ENCODE peak calls at places on chromosomes 12 and 14, in seven cellular contexts. H, Z, G, Q, N, U and W are unnamed samples.

GRCh38 chr12:65825573-65826512 is 1.6 kb downstream of the HMGA2 start:
- DNase-seq in U (no peak), H (peak; percentile 41), Q (no peak), Z (no peak), N (no peak), G (peak; percentile 82), W (peak; percentile 67)

GRCh38 chr12:123114305-123115083 is 36.4 kb downstream of the PITPNM2 start:
- DNase-seq in G (no peak), H (no peak), Z (no peak), U (no peak), N (no peak), Q (no peak), W (peak; percentile 54)

GRCh38 chr12:111368291-111368683 is 608 bp downstream of the PHETA1 start:
- DNase-seq in N (peak; percentile 45), U (no peak), G (no peak), Z (no peak), H (no peak), Q (no peak), W (peak; percentile 18)

GRCh38 chr14:39097159-39097558 is 5.9 kb downstream of the SEC23A start:
- DNase-seq in U (no peak), Q (peak; percentile 90), Z (no peak), N (no peak), H (no peak), G (peak; percentile 71), W (peak; percentile 60)

GRCh38 chr14:49479432-49479831 is 106.7 kb downstream of the RPS29 start:
- DNase-seq in N (no peak), Z (no peak), U (no peak), G (no peak), Q (peak; percentile 33), H (no peak), W (no peak)

GRCh38 chr12:1553987-1554982 is 40.1 kb downstream of the FBXL14 start:
- DNase-seq in G (no peak), Q (no peak), U (peak; percentile 94), Z (no peak), H (no peak), N (no peak), W (no peak)

GRCh38 chr12:127149226-127149964 is 1117.6 kb upstream of the TMEM132C start:
- DNase-seq in Q (no peak), U (no peak), Z (no peak), G (no peak), H (no peak), N (no peak), W (no peak)

GRCh38 chr14:78902010-78902623 is 731.9 kb downstream of the NRXN3 start:
- DNase-seq in N (peak; percentile 4), G (peak; percentile 68), H (peak; percentile 7), Z (no peak), U (no peak), Q (peak; percentile 8), W (peak; percentile 44)

GRCh38 chr14:24337144-24337823 is 2.4 kb upstream of the ADCY4 start:
- DNase-seq in U (no peak), G (no peak), N (no peak), H (no peak), Z (no peak), Q (no peak), W (no peak)

GRCh38 chr12:121934318-121934682 is 15.9 kb downstream of the CFAP251 start:
- DNase-seq in U (no peak), Z (no peak), G (no peak), Q (no peak), N (no peak), H (no peak), W (no peak)

GRCh38 chr12:47803196-47803875 is 16.4 kb downstream of the HDAC7 start:
- DNase-seq in Q (no peak), G (no peak), U (no peak), H (no peak), N (no peak), Z (no peak), W (no peak)

GRCh38 chr12:50242751-50243191 is 40.5 kb downstream of the LIMA1 start:
- DNase-seq in Z (no peak), N (no peak), G (no peak), H (no peak), U (no peak), Q (no peak), W (no peak)

GRCh38 chr12:79897617-79898016 is 37.3 kb downstream of the PPP1R12A start:
- DNase-seq in Z (peak; percentile 16), N (no peak), U (no peak), H (no peak), G (peak; percentile 50), Q (peak; percentile 14), W (no peak)

GRCh38 chr12:53062011-53062961 is 12.4 kb downstream of the TNS2 start:
- DNase-seq in G (no peak), H (no peak), N (no peak), Z (no peak), U (no peak), Q (no peak), W (no peak)

GRCh38 chr14:45868377-45868776 is 615.4 kb upstream of the MIS18BP1 start:
- DNase-seq in G (no peak), N (no peak), U (peak; percentile 94), H (no peak), Q (no peak), Z (no peak), W (no peak)

GRCh38 chr12:57066245-57066644 is 12.3 kb downstream of the NEMP1 start:
- DNase-seq in U (no peak), H (no peak), Q (no peak), G (no peak), N (no peak), Z (no peak), W (no peak)

DNA sequence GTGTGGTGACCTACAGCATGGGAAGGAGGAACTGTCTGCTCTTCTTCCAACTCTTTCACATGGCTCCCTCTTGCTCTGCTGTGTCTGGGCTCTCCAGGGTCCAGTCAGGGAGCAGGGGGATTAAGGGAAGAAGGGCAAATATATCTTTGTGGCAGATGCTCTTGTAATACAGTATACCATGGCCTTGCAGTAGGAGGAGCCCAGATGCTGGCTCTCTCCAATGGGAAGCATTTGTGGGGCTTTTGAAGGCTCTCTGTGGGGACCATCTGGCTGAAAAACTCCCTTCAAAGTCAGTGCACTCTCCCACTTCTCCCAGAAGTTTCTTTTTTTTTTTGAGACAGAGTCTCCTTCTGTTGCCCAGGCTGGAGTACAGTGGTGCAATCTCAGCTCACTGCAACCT is 76.6 kb upstream of the TMPO start:
- DNase-seq in H (no peak), N (no peak), Z (no peak), U (no peak), Q (no peak), G (no peak), W (no peak)
- H2AFZ ChIP-seq in H (no peak overlapping the region), N (no peak overlapping the region), Z (no peak overlapping the region), U (no peak overlapping the region), Q (no peak overlapping the region), G (peak overlapping the region; percentile 78), W (no peak overlapping the region)

DNA sequence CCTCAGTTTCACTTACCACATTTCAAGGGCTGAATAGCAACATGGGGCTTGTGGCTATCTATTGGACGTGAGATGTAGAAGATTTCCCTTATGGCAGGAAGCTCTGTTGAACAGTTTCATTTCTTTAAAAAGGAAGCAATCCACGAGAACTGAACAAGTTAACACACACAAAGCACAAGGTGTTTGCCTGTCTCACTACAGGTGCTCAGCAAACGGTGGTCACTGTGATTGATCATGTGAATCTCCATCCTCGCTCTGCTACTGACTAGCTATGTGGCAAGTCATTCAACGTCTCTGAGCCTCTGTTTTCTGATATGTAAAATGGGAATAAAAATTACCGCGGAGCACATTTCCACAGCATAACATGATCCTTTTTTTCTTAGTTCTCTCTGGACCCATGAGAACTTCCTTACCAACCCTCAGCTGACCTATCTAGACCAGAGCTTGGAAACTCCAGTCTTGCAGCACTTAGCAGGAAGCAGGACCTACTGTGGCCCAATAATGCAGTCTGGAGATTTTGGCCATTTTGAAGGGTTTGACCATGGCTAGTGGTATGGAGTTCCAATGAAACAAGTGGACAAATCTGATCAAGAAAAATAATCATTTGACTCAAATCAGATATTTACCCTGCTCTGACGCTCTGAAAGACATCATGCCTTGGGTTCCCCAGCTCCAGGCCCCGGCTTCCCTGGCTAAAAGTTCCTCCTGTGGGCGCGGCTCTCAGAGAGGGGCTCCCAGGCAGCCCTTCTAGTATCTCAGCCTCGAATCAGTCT is 278.8 kb downstream of the ZFP36L1 start:
- DNase-seq in N (no peak), U (peak; percentile 92), G (no peak), Z (no peak), Q (no peak), H (no peak), W (no peak)
- TF ChIP-seq POLR2AphosphoS5 in N (no peak), U (no peak), G (no peak), Z (no peak), Q (no peak), H (no peak), W (no peak)

DNA sequence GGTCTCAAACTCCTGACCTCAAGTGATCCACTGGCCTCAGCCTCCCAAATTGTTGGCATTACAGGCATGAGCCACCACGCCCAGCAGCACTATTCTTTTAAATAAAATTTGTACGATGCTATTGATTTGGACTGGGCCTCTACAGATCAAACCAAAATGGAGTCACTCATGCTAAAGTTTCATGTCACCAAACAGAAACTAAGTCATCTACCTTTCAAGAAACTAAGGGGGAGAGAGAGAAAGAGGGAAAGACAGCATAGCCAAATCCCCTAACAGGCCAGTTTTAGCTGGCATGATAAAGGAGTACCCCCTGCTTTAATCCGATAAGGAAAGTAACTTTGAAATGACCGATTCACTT is 23.1 kb upstream of the STK38L start:
- DNase-seq in Z (no peak), G (no peak), H (no peak), N (no peak), Q (no peak), U (no peak), W (no peak)
- H2AFZ ChIP-seq in Z (no peak overlapping the region), G (no peak overlapping the region), H (no peak overlapping the region), N (no peak overlapping the region), Q (no peak overlapping the region), U (no peak overlapping the region), W (no peak overlapping the region)

GRCh38 chr14:30223966-30224365 is 296.3 kb upstream of the PRKD1 start:
- DNase-seq in U (no peak), G (no peak), H (no peak), Q (no peak), Z (no peak), N (no peak), W (peak; percentile 74)

GRCh38 chr14:30225171-30225570 is 297.5 kb upstream of the PRKD1 start:
- DNase-seq in H (no peak), Q (no peak), Z (no peak), G (no peak), N (no peak), U (no peak), W (peak; percentile 63)

GRCh38 chr14:30227436-30227835 is 299.8 kb upstream of the PRKD1 start:
- DNase-seq in Z (no peak), N (no peak), H (no peak), U (no peak), G (no peak), Q (no peak), W (no peak)

GRCh38 chr14:30221546-30221945 is 293.9 kb upstream of the PRKD1 start:
- DNase-seq in Q (no peak), U (no peak), Z (no peak), G (no peak), N (no peak), H (no peak), W (peak; percentile 57)

DNA sequence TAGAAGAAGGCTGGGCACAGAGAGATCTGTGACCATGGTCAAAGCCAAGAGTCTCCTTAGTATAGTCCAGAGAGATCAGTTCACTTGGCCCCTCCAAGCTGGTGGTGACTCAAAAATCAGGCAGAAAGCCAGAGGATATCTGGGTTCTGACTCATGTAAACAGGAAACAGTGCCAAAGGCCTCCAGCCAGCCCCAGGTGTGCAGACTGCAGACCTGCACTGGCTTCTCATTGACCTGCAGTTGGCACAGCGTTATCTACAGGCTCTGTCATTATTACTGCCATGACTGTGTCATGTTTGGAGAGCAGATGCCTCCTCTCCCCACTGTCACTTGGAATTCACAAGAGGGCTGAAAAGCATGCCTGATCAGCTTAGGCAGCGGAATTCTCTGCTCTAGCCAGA is 295.7 kb upstream of the PRKD1 start:
- DNase-seq in H (no peak), U (no peak), N (no peak), Q (peak; percentile 71), Z (peak; percentile 10), G (no peak), W (peak; percentile 97)
- TF ChIP-seq POLR2AphosphoS5 in H (no peak), U (no peak), N (no peak), Q (no peak), Z (no peak), G (no peak), W (peak; percentile 95)